ENCODE peak calls at places on chromosome 3, in ten cellular contexts. R is mucosa of descending colon; L is NCI-H774; M is naive thymus-derived CD8-positive, alpha-beta T cell; P is upper lobe of right lung; U is SHP77 treated with DMSO at 0.1 percent for 48 hours; Y is lung microvascular endothelial cell; V is brain microvascular endothelial cell; O is AG04450; G is RWPE1. F is an unnamed sample.

GRCh38 chr3:88991496-88991895 is 115.9 kb upstream of the EPHA3 start:
- DNase-seq in U (no peak), Y (no peak), R (no peak), P (no peak), M (no peak), O (no peak), G (no peak), L (no peak), V (no peak), F (no peak)

GRCh38 chr3:39154323-39155021 is 1.1 kb upstream of the CSRNP1 start:
- DNase-seq in L (no peak), M (no peak), O (no peak), U (no peak), G (no peak), V (no peak), Y (no peak), R (no peak), P (no peak), F (no peak)

GRCh38 chr3:194407423-194407822 is 8.4 kb upstream of the GP5 start:
- DNase-seq in O (peak; percentile 33), M (no peak), Y (peak; percentile 77), L (no peak), V (peak; percentile 40), G (no peak), R (no peak), U (no peak), P (no peak), F (no peak)

GRCh38 chr3:14418670-14419250 is 16.4 kb downstream of the SLC6A6 start:
- DNase-seq in U (no peak), O (no peak), R (peak; percentile 49), V (no peak), Y (no peak), G (no peak), M (no peak), L (no peak), P (peak; percentile 83), F (peak; percentile 46)

GRCh38 chr3:150300847-150301517 is 107.1 kb upstream of the TSC22D2 start:
- DNase-seq in U (no peak), R (no peak), M (no peak), P (no peak), Y (peak; percentile 8), O (no peak), L (no peak), V (peak; percentile 20), G (no peak), F (no peak)

GRCh38 chr3:117898722-117899121 is 1135.9 kb downstream of the IGSF11 start:
- DNase-seq in O (no peak), R (peak; percentile 23), G (no peak), Y (peak; percentile 1), M (no peak), P (no peak), V (no peak), U (no peak), L (no peak), F (no peak)

GRCh38 chr3:69872783-69873378 is 126.7 kb upstream of the SAMMSON start:
- DNase-seq in V (no peak), L (no peak), O (no peak), M (no peak), G (no peak), Y (no peak), R (no peak), U (no peak), P (no peak), F (no peak)

GRCh38 chr3:152089528-152089927 is 179.2 kb upstream of the MBNL1 start:
- DNase-seq in M (no peak), V (no peak), O (no peak), U (no peak), P (no peak), R (no peak), Y (no peak), L (no peak), G (no peak), F (no peak)

GRCh38 chr3:13069495-13069894 is 3.7 kb downstream of the IQSEC1 start:
- DNase-seq in L (no peak), V (no peak), R (no peak), P (no peak), O (no peak), U (no peak), M (peak; percentile 47), Y (no peak), G (no peak), F (no peak)

GRCh38 chr3:12405432-12406272 is 78.6 kb upstream of the TSEN2 start:
- DNase-seq in P (peak; percentile 87), G (peak; percentile 42), M (no peak), U (no peak), V (peak; percentile 96), R (peak; percentile 85), L (no peak), O (peak; percentile 86), Y (peak; percentile 94), F (no peak)

GRCh38 chr3:127456471-127457093 is 134.0 kb downstream of the TPRA1 start:
- DNase-seq in Y (peak; percentile 46), P (peak; percentile 64), G (peak; percentile 87), L (peak; percentile 39), O (no peak), V (peak; percentile 52), M (no peak), R (no peak), U (no peak), F (no peak)

GRCh38 chr3:177744873-177745646 is 547.8 kb upstream of the TBL1XR1 start:
- DNase-seq in P (peak; percentile 66), M (no peak), V (peak; percentile 92), Y (no peak), O (no peak), R (no peak), G (no peak), U (no peak), L (no peak), F (no peak)

GRCh38 chr3:30587876-30588275 is 18.5 kb upstream of the TGFBR2 start:
- DNase-seq in M (no peak), U (no peak), O (no peak), Y (no peak), P (no peak), G (no peak), L (no peak), V (no peak), R (no peak), F (no peak)

GRCh38 chr3:193805448-193805847 is 212.4 kb downstream of the OPA1 start:
- DNase-seq in O (peak; percentile 51), V (peak; percentile 89), L (peak; percentile 62), U (peak; percentile 17), R (no peak), M (no peak), Y (peak; percentile 48), P (no peak), G (peak; percentile 95), F (no peak)

GRCh38 chr3:47577583-47578118 is 1.0 kb downstream of the CSPG5 start:
- DNase-seq in L (no peak), R (no peak), V (no peak), Y (no peak), M (no peak), O (no peak), G (no peak), P (peak; percentile 63), U (no peak), F (no peak)

GRCh38 chr3:190877925-190878324 is 15.4 kb upstream of the GMNC start:
- DNase-seq in V (no peak), P (no peak), U (no peak), O (no peak), M (no peak), R (no peak), Y (no peak), G (no peak), L (no peak), F (no peak)

GRCh38 chr3:63279000-63279366 is 875 bp downstream of the SYNPR start:
- DNase-seq in U (no peak), R (no peak), L (no peak), M (no peak), P (no peak), O (no peak), V (no peak), G (no peak), Y (no peak), F (peak; percentile 11)

F was measured in progenitor cell of endocrine pancreas.